ENCODE peak calls at places on chromosomes 3 and 15, in four cellular contexts. One of them, this sample, is unnamed.

GRCh38 chr3:40042752-40043443 is 233.5 kb downstream of the MYRIP start:
- DNase-seq in heart left ventricle: no peak
- DNase-seq in lower lobe of right lung: no peak
- DNase-seq in pancreas: no peak
- DNase-seq in this sample: no peak

GRCh38 chr3:157064402-157064801 is 95.5 kb downstream of the CCNL1 start:
- DNase-seq in heart left ventricle: no peak
- DNase-seq in lower lobe of right lung: peak; percentile 60
- DNase-seq in pancreas: no peak
- DNase-seq in this sample: no peak

GRCh38 chr15:33968224-33968623 is at the start of gene CHRM5:
- DNase-seq in heart left ventricle: no peak
- DNase-seq in lower lobe of right lung: no peak
- DNase-seq in pancreas: no peak
- DNase-seq in this sample: no peak

GRCh38 chr15:100669260-100669659 is 66.9 kb downstream of the ASB7 start:
- DNase-seq in heart left ventricle: no peak
- DNase-seq in lower lobe of right lung: no peak
- DNase-seq in pancreas: no peak
- DNase-seq in this sample: no peak

GRCh38 chr3:1092771-1093170 is at the start of gene CNTN6:
- DNase-seq in heart left ventricle: no peak
- DNase-seq in lower lobe of right lung: no peak
- DNase-seq in pancreas: no peak
- DNase-seq in this sample: peak; percentile 43

GRCh38 chr15:31389576-31389975 is 62.9 kb downstream of the KLF13 start:
- DNase-seq in heart left ventricle: no peak
- DNase-seq in lower lobe of right lung: no peak
- DNase-seq in pancreas: no peak
- DNase-seq in this sample: no peak

GRCh38 chr3:12924437-12924836 is 83.1 kb upstream of the RPL32 start:
- DNase-seq in heart left ventricle: no peak
- DNase-seq in lower lobe of right lung: no peak
- DNase-seq in pancreas: no peak
- DNase-seq in this sample: no peak

GRCh38 chr3:113516115-113516505 is 1.2 kb upstream of the SPICE1 start:
- DNase-seq in heart left ventricle: no peak
- DNase-seq in lower lobe of right lung: no peak
- DNase-seq in pancreas: no peak
- DNase-seq in this sample: no peak

GRCh38 chr3:101850327-101851048 is 1.2 kb downstream of the NFKBIZ start:
- DNase-seq in heart left ventricle: no peak
- DNase-seq in lower lobe of right lung: no peak
- DNase-seq in pancreas: no peak
- DNase-seq in this sample: no peak

GRCh38 chr3:102195198-102195948 is 239.4 kb upstream of the ZPLD1 start:
- DNase-seq in heart left ventricle: no peak
- DNase-seq in lower lobe of right lung: peak; percentile 53
- DNase-seq in pancreas: peak; percentile 41
- DNase-seq in this sample: no peak

GRCh38 chr3:132083159-132083558 is 48.3 kb upstream of the CPNE4 start:
- DNase-seq in heart left ventricle: no peak
- DNase-seq in lower lobe of right lung: no peak
- DNase-seq in pancreas: no peak
- DNase-seq in this sample: no peak

GRCh38 chr15:90557651-90558084 is 27.9 kb downstream of the CRTC3 start:
- DNase-seq in heart left ventricle: peak; percentile 83
- DNase-seq in lower lobe of right lung: peak; percentile 63
- DNase-seq in pancreas: peak; percentile 85
- DNase-seq in this sample: no peak

GRCh38 chr3:58383904-58384303 is 49.7 kb downstream of the PDHB start:
- DNase-seq in heart left ventricle: no peak
- DNase-seq in lower lobe of right lung: no peak
- DNase-seq in pancreas: peak; percentile 58
- DNase-seq in this sample: no peak

GRCh38 chr15:72368895-72369294 is 6.9 kb downstream of the HEXA start:
- DNase-seq in heart left ventricle: no peak
- DNase-seq in lower lobe of right lung: peak; percentile 71
- DNase-seq in pancreas: no peak
- DNase-seq in this sample: no peak

GRCh38 chr3:127781411-127782001 is 40.8 kb downstream of the MGLL start:
- DNase-seq in heart left ventricle: peak; percentile 79
- DNase-seq in lower lobe of right lung: no peak
- DNase-seq in pancreas: no peak
- DNase-seq in this sample: no peak

GRCh38 chr15:34023932-34024331 is 15.1 kb downstream of the AVEN start:
- DNase-seq in heart left ventricle: no peak
- DNase-seq in lower lobe of right lung: no peak
- DNase-seq in pancreas: no peak
- DNase-seq in this sample: no peak

GRCh38 chr3:179884136-179884535 is 152.6 kb downstream of the PEX5L start:
- DNase-seq in heart left ventricle: no peak
- DNase-seq in lower lobe of right lung: no peak
- DNase-seq in pancreas: no peak
- DNase-seq in this sample: no peak

GRCh38 chr15:78061963-78062427 is 15.5 kb downstream of the TBC1D2B start:
- DNase-seq in heart left ventricle: no peak
- DNase-seq in lower lobe of right lung: no peak
- DNase-seq in pancreas: no peak
- DNase-seq in this sample: no peak

GRCh38 chr3:48503406-48504050 is 446 bp downstream of the SHISA5 start:
- DNase-seq in heart left ventricle: peak; percentile 72
- DNase-seq in lower lobe of right lung: peak; percentile 53
- DNase-seq in pancreas: peak; percentile 42
- DNase-seq in this sample: peak; percentile 43

GRCh38 chr3:167102071-167102470 is 278.0 kb downstream of the ZBBX start:
- DNase-seq in heart left ventricle: no peak
- DNase-seq in lower lobe of right lung: no peak
- DNase-seq in pancreas: no peak
- DNase-seq in this sample: no peak
- TF ChIP-seq CTCF in heart left ventricle: no peak
- TF ChIP-seq CTCF in lower lobe of right lung: no peak
- TF ChIP-seq CTCF in pancreas: peak; percentile 21
- TF ChIP-seq CTCF in this sample: peak; percentile 37

DNA sequence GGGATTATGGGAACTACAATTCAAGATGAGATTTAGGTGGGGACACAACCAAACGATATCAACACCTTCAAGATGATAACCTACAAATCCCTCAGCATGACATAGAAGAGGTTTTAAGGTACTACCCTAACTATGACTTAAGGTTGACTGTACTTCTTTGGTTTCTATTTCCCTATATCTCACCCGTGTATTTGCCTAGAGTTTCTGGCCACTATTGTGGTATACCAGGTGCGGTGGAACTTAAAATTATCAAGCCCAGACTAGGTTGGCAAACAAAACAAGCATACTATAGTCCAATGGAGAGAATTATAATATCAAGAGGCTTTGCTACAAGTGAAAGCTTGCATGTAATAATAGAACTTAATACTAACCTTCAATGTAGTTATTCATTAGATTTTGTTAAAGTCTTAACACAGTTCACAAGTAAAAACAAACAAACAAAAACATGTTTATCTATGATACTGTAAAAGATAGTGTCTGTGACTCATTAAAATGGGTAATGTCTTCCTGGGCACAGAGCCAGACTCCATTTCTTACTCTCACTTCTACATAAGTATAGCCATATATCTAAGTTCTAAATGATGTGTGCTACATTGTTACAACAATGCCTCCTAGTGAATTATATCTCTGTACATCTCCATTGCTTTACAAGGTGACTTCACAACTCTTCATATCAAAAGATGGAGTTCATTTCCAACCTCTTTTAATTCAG is 479.1 kb downstream of the ZBBX start:
- DNase-seq in heart left ventricle: no peak
- DNase-seq in lower lobe of right lung: no peak
- DNase-seq in pancreas: no peak
- DNase-seq in this sample: no peak
- TF ChIP-seq CTCF in heart left ventricle: no peak
- TF ChIP-seq CTCF in lower lobe of right lung: no peak
- TF ChIP-seq CTCF in pancreas: no peak
- TF ChIP-seq CTCF in this sample: no peak

GRCh38 chr3:151774235-151774634 is 39.7 kb upstream of the AADAC start:
- DNase-seq in heart left ventricle: no peak
- DNase-seq in lower lobe of right lung: no peak
- DNase-seq in pancreas: no peak
- DNase-seq in this sample: no peak

GRCh38 chr3:151776259-151776740 is 37.6 kb upstream of the AADAC start:
- DNase-seq in heart left ventricle: no peak
- DNase-seq in lower lobe of right lung: no peak
- DNase-seq in pancreas: no peak
- DNase-seq in this sample: no peak

GRCh38 chr3:151774910-151775309 is 39.0 kb upstream of the AADAC start:
- DNase-seq in heart left ventricle: no peak
- DNase-seq in lower lobe of right lung: no peak
- DNase-seq in pancreas: no peak
- DNase-seq in this sample: no peak

GRCh38 chr3:151777880-151778279 is 36.0 kb upstream of the AADAC start:
- DNase-seq in heart left ventricle: no peak
- DNase-seq in lower lobe of right lung: no peak
- DNase-seq in pancreas: no peak
- DNase-seq in this sample: no peak

DNA sequence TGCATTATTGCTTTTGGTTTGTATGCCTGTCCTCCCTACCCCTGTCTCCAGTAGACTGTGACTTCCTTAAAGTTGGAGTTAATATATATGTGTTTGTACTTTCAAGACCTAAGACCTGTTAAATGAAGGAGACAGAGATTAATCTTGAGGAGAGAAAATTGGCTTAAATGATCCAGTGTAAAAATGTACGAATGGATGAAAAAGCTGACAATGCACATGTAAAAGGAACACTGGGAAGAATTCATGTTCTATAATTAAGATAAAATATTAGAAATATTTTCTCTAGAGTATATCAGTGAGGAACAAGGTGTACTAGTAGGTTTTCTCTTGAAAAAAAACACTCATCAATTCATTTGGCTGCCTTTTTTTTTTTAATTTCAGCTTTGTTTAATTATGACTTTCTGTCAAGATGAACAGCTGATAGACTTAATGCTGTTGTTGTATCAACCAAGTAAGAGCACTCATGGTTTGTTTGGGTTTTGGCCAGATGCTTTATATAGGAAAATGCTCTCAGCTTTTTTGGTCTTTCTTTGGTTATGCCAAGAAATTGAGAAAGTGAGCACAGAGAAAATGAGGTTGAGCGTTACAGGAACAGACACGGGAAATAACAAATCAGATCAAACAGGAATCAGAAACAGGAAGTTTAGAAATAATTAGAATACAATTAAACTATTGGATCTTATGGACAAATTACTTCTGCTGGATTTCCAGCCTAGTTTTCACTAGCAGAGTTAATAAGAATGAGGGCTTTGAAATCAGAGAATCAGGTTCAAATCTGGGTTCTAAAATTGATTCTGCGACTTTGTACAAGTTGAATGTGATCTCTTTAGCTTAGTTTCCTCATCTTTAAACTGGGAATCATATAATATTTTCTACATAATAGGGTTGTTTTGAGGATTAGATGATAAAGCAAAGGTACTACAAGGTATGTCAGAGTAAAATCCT is 38.3 kb upstream of the AADAC start:
- DNase-seq in heart left ventricle: no peak
- DNase-seq in lower lobe of right lung: no peak
- DNase-seq in pancreas: no peak
- DNase-seq in this sample: no peak
- TF ChIP-seq CTCF in heart left ventricle: no peak
- TF ChIP-seq CTCF in lower lobe of right lung: no peak
- TF ChIP-seq CTCF in pancreas: no peak
- TF ChIP-seq CTCF in this sample: no peak

GRCh38 chr3:169295912-169296311 is 367.6 kb downstream of the MECOM start:
- DNase-seq in heart left ventricle: no peak
- DNase-seq in lower lobe of right lung: no peak
- DNase-seq in pancreas: no peak
- DNase-seq in this sample: no peak

GRCh38 chr3:169298247-169298992 is 365.1 kb downstream of the MECOM start:
- DNase-seq in heart left ventricle: no peak
- DNase-seq in lower lobe of right lung: no peak
- DNase-seq in pancreas: no peak
- DNase-seq in this sample: no peak

GRCh38 chr3:169297214-169297613 is 366.3 kb downstream of the MECOM start:
- DNase-seq in heart left ventricle: no peak
- DNase-seq in lower lobe of right lung: no peak
- DNase-seq in pancreas: no peak
- DNase-seq in this sample: no peak

GRCh38 chr3:169299129-169299528 is 364.4 kb downstream of the MECOM start:
- DNase-seq in heart left ventricle: no peak
- DNase-seq in lower lobe of right lung: no peak
- DNase-seq in pancreas: no peak
- DNase-seq in this sample: no peak

DNA sequence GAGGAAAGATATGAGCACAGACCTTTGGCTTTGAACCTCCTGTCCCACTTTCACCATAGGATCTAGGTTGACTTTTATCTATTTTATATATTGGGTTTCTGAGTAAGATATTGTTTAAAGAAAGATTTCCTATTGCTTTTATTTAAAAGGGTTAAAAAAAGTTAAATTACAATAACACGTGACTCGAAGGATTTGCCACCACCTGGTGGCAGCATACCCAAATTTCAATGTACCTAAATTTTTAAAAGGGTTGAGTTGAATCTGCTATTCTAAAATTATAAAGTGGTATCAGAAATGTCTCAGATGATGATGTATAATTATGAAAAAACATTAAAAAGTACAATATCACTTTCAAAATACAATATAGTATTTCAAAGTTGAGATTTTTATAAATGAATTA is 368.4 kb downstream of the MECOM start:
- DNase-seq in heart left ventricle: no peak
- DNase-seq in lower lobe of right lung: no peak
- DNase-seq in pancreas: no peak
- DNase-seq in this sample: no peak
- TF ChIP-seq CTCF in heart left ventricle: peak; percentile 40
- TF ChIP-seq CTCF in lower lobe of right lung: peak; percentile 40
- TF ChIP-seq CTCF in pancreas: no peak
- TF ChIP-seq CTCF in this sample: peak; percentile 66